ENCODE peak calls at places on chromosomes 7 and 10, in eight cellular contexts. E, G, X, I, N, F, U and P are unnamed samples. For H3K9me3, the result is how much of the 10 kb centered on the place peaks cover.

GRCh38 chr10:87605656-87606308 is 53.9 kb upstream of the PAPSS2 start:
- DNase-seq in U (no peak), X (no peak), N (no peak), I (peak), F (no peak), E (no peak), G (no peak), P (no peak)

GRCh38 chr10:129754211-129755050 is 209.6 kb downstream of the EBF3 start:
- DNase-seq in X (peak), E (no peak), I (no peak), G (no peak), N (no peak), F (no peak), U (no peak), P (no peak)

GRCh38 chr10:79442171-79443040 is 3.0 kb downstream of the ZCCHC24 start:
- DNase-seq in X (peak), U (no peak), F (no peak), G (no peak), E (no peak), I (no peak), N (no peak), P (no peak)

GRCh38 chr7:73850781-73851207 is 8.5 kb upstream of the METTL27 start:
- DNase-seq in U (peak), I (peak), N (peak), X (no peak), E (peak), G (no peak), F (no peak), P (peak)

GRCh38 chr10:784759-785538 is 95.5 kb upstream of the DIP2C start:
- DNase-seq in I (peak), F (peak), N (peak), U (peak), G (no peak), E (peak), X (peak), P (no peak)

GRCh38 chr7:4806983-4807625 is 31.7 kb downstream of the AP5Z1 start:
- DNase-seq in N (no peak), F (no peak), U (no peak), G (no peak), E (no peak), I (no peak), X (peak), P (no peak)

GRCh38 chr7:37675739-37676138 is 7.8 kb upstream of the GPR141 start:
- DNase-seq in X (no peak), F (no peak), U (no peak), N (no peak), G (no peak), I (no peak), E (no peak), P (no peak)

GRCh38 chr7:102253973-102254370 is 32.7 kb upstream of the SH2B2 start:
- DNase-seq in I (no peak), F (no peak), G (no peak), N (no peak), E (no peak), X (no peak), U (no peak), P (no peak)

GRCh38 chr10:79104264-79104954 is 35.6 kb downstream of the ZMIZ1 start:
- DNase-seq in U (no peak), F (no peak), N (no peak), X (peak), G (no peak), E (no peak), I (peak), P (peak)

GRCh38 chr7:117997862-117998825 is 124.9 kb upstream of the CTTNBP2 start:
- DNase-seq in I (peak), G (no peak), F (no peak), U (no peak), X (no peak), N (no peak), E (no peak), P (no peak)

GRCh38 chr7:102284399-102284798 is 2.3 kb upstream of the SH2B2 start:
- DNase-seq in E (no peak), N (no peak), I (no peak), U (no peak), G (no peak), X (no peak), F (no peak), P (no peak)

GRCh38 chr7:132453825-132454224 is 122.4 kb downstream of the PLXNA4 start:
- DNase-seq in E (no peak), N (no peak), I (no peak), G (no peak), U (no peak), F (no peak), X (no peak), P (no peak)

GRCh38 chr7:148697256-148697841 is 1.4 kb upstream of the CUL1 start:
- DNase-seq in G (no peak), F (no peak), X (no peak), U (no peak), E (peak), I (peak), N (no peak), P (no peak)

GRCh38 chr7:155785536-155785935 is 26.7 kb downstream of the SHH start:
- DNase-seq in N (no peak), X (no peak), U (no peak), F (no peak), E (no peak), G (no peak), I (peak), P (no peak)

GRCh38 chr7:23426876-23427275 is 43.4 kb downstream of the IGF2BP3 start:
- DNase-seq in U (no peak), G (no peak), X (no peak), N (no peak), E (no peak), F (no peak), I (peak), P (no peak)

GRCh38 chr7:43636093-43636492 is 53.2 kb downstream of the STK17A start:
- DNase-seq in G (no peak), F (no peak), U (no peak), X (no peak), N (no peak), I (peak), E (no peak), P (no peak)

GRCh38 chr10:59175538-59176240 is 754 bp upstream of the PHYHIPL start:
- DNase-seq in F (no peak), E (no peak), N (no peak), X (no peak), G (no peak), U (no peak), I (no peak), P (peak)

GRCh38 chr7:28975987-28976386 is 17.9 kb upstream of the TRIL start:
- DNase-seq in G (no peak), I (no peak), X (no peak), N (no peak), E (no peak), F (no peak), U (no peak), P (no peak)

GRCh38 chr7:802500-803242 is 29.6 kb upstream of the SUN1 start:
- DNase-seq in N (no peak), U (no peak), I (no peak), G (no peak), F (no peak), X (peak), E (no peak), P (no peak)
- H3K4me3 ChIP-seq in N (no peak), U (no peak), I (no peak), G (no peak), F (peak), X (no peak), E (no peak), P (no peak)

DNA sequence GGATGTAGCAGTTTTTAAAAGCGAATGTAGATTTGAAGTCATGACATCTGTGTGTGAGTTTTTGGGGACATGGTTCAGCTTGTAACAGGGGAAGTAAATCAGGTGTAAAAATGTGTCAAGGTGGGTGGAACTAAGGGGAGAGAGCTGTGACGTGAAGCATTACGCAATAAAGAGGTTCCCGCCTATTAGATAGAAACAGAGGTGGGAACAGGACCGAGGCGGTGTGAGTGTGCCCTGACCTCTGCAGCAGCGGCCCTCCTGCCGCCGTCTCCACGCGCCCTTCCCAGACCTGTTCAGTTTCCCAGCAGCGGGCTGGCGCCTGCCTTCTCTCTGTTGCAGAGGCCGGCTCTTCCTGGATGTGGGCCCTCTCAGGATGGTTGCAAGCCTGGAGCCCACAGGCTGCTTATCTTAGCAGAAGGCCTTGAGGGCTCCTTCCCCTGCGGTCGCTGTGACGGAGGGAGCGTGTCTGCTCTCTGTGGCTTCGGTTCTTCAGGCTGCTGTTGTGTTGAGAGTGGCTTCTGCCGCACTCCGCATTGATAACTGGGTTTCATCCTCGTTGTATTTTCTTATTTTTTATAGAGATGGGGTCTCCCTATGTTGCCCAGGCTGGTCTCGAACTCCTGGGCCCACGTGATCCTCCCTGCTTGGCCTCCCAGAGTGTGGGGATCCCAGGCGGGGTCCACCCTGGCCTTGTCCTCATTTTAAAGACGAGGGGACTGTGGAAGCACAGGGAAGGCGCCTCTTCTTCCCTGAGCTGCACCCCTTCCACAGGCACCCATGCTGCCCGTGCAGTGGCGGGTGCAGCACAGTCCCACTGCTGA is 65.0 kb downstream of the DNAJB6 start:
- DNase-seq in E (no peak), G (no peak), F (no peak), N (no peak), U (no peak), X (peak), I (no peak), P (no peak)
- H3K9me3 ChIP-seq in E (under half), G (under half), F (under half), N (under half), U (under half), X (under half), I (under half), P (under half)

GRCh38 chr7:42227523-42227922 is 9.5 kb downstream of the GLI3 start:
- DNase-seq in F (no peak), G (no peak), E (no peak), N (no peak), I (no peak), X (no peak), U (no peak), P (no peak)

GRCh38 chr7:42222119-42222518 is 14.9 kb downstream of the GLI3 start:
- DNase-seq in G (no peak), I (no peak), F (no peak), U (no peak), E (no peak), X (no peak), N (no peak), P (no peak)

GRCh38 chr7:42226354-42226941 is 10.6 kb downstream of the GLI3 start:
- DNase-seq in E (no peak), G (no peak), N (no peak), X (no peak), F (no peak), I (no peak), U (no peak), P (no peak)

GRCh38 chr7:42222891-42223290 is 14.1 kb downstream of the GLI3 start:
- DNase-seq in X (no peak), N (no peak), G (no peak), I (no peak), U (no peak), E (no peak), F (no peak), P (no peak)

DNA sequence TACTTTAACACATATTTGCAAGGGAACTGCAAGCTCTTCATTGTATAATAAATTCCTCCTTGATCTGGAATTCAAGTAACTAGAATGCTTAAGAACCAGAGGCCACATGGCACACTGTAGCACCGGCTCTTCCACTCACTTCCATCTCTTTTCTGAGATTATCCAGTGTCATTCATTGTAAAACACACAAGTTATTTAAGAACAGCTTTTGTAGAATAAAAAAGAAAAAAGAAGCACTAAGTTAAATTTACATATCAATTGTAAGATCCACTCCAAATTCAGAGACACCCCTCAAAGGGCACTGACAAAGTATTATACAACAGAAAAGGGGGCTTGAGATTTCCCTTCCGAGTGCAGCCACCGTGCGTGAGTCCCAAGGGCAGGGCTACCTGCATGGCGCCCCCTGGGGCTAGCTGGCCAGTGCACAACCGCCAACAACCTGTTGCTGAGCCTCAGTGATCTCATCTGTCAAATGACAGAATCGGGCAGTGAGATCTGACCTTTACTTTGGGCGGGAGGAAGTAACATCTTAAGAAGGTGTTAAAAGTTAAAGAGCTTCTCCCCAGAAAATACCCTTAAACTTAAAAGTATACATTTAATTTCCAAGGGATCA is 12.5 kb downstream of the GLI3 start:
- DNase-seq in I (no peak), N (no peak), E (no peak), X (no peak), F (no peak), G (no peak), U (no peak), P (no peak)
- TF ChIP-seq CTCF in I (no peak), N (no peak), E (no peak), X (no peak), F (no peak), G (no peak), U (no peak), P (no peak)

GRCh38 chr10:28678687-28679457 is 1.6 kb downstream of the BAMBI start:
- DNase-seq in U (no peak), E (peak), F (no peak), I (peak), X (no peak), N (no peak), G (no peak), P (no peak)
- H3K4me3 ChIP-seq in U (peak), E (no peak), F (peak), I (peak), X (peak), N (peak), G (no peak), P (no peak)

GRCh38 chr10:19701427-19702052 is 114.7 kb upstream of the PLXDC2 start:
- DNase-seq in E (no peak), X (no peak), U (no peak), N (no peak), I (no peak), G (no peak), F (no peak), P (no peak)
- H3K9me3 ChIP-seq in E (under half), X (under half), U (under half), N (under half), I (under half), G (under half), F (under half), P (under half)

DNA sequence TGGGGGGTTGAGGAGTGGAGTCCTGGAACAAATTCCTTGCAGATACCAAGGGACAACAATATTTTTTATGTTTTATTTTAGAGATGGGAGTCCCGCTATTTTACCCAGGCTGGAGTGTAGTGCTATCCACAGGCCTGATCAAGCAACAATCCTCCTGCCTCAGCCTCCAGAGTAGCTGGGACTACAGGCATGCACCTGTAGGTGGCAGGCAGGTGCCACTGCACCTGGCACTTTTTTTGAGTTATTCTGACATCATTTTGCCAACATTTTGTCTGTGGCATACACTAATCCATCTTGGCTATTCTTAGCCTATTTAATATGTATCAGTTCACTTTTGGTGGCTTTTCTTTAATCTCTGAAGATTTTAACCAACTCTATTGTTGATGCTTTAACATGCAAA is 317.8 kb upstream of the MTPN start:
- DNase-seq in I (no peak), U (no peak), G (no peak), N (no peak), E (no peak), X (no peak), F (no peak), P (no peak)
- TF ChIP-seq CTCF in I (no peak), U (no peak), G (peak), N (peak), E (no peak), X (no peak), F (no peak), P (no peak)

GRCh38 chr10:61456095-61456789 is 3.1 kb upstream of the TMEM26 start:
- DNase-seq in E (no peak), G (no peak), I (peak), N (no peak), X (no peak), F (no peak), U (no peak), P (no peak)

GRCh38 chr10:61454541-61454940 is 1.4 kb upstream of the TMEM26 start:
- DNase-seq in F (no peak), U (no peak), E (no peak), I (peak), N (no peak), X (no peak), G (no peak), P (no peak)

GRCh38 chr10:61452229-61452651 is 941 bp downstream of the TMEM26 start:
- DNase-seq in E (no peak), I (peak), F (no peak), U (no peak), X (peak), G (no peak), N (no peak), P (peak)

GRCh38 chr10:61451357-61451756 is 1.8 kb downstream of the TMEM26 start:
- DNase-seq in G (no peak), N (no peak), F (no peak), I (no peak), E (no peak), U (no peak), X (no peak), P (no peak)

GRCh38 chr10:61452655-61453641 is at the start of gene TMEM26:
- DNase-seq in G (no peak), U (no peak), E (peak), N (no peak), X (peak), F (no peak), I (peak), P (peak)
- H3K4me3 ChIP-seq in G (no peak), U (peak), E (peak), N (no peak), X (peak), F (peak), I (peak), P (no peak)

DNA sequence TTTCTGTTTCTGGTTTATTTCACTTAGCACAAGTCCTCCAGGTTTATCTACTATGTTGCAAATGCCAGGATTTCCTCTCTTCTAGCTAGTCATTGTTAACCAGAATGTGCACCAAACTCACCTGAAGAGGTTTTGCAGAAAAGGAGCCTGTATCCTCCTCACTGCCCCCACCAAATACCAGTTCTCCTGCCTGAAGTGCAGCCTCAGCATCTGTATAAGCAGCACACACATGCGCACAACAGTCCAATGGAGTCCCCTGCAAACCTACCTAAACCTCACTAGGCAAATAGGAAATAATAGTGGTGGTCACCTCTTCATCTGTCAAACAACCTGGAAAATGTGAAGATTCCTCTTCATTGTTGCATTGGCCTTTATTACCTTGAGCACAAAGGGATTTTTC is 237.8 kb downstream of the PAXIP1 start:
- DNase-seq in N (no peak), I (no peak), X (no peak), G (no peak), E (no peak), F (no peak), U (no peak), P (no peak)
- H3K9me3 ChIP-seq in N (under half), I (under half), X (under half), G (under half), E (under half), F (under half), U (half or more), P (under half)

GRCh38 chr10:6721964-6722615 is 142.0 kb upstream of the PRKCQ start:
- DNase-seq in U (peak), I (peak), X (no peak), E (no peak), F (no peak), N (peak), G (no peak), P (no peak)

GRCh38 chr10:6722616-6723004 is 142.5 kb upstream of the PRKCQ start:
- DNase-seq in E (no peak), U (no peak), X (no peak), N (peak), I (peak), G (no peak), F (no peak), P (no peak)

GRCh38 chr10:6716521-6716920 is 136.4 kb upstream of the PRKCQ start:
- DNase-seq in X (no peak), F (no peak), I (peak), G (no peak), N (no peak), U (no peak), E (no peak), P (no peak)

GRCh38 chr10:6726924-6727323 is 146.8 kb upstream of the PRKCQ start:
- DNase-seq in X (no peak), U (no peak), F (no peak), I (no peak), G (no peak), E (no peak), N (no peak), P (no peak)

DNA sequence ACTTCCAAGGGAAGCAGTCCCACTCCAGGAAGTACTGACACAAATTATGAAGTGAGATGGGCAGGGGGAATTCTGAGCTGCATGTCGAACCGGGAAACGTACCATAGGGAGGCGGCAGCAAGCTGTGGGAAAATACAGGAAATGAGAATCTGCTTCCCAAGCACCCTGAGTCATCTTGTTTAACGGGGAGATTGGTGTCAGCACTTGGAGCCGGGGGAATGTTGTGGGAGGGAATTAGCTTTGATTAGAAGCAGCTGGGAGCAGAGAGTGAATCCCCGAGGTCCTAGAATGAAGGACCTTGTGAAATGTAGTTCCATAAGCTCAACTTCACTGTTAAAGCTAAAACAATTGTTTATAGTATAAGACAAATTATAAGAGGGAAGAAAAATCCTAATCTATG is 141.4 kb upstream of the PRKCQ start:
- DNase-seq in F (no peak), E (peak), X (no peak), N (peak), G (no peak), I (peak), U (peak), P (peak)
- TF ChIP-seq CTCF in F (no peak), E (no peak), X (no peak), N (peak), G (no peak), I (peak), U (peak), P (no peak)